ENCODE peak calls at places on chromosomes 13 and 19, in seven cellular contexts. A is prostate gland; O is GDM1; W is HEK293T; C is nucleus accumbens; F is stimulated activated CD4-positive, alpha-beta T cell treated with anti-CD3 and anti-CD28 coated beads, Interleukin-4, amount 100 ng/mL, for 1 hour; R is AG20443. J is an unnamed sample.

GRCh38 chr19:10797078-10797477 is 38.9 kb downstream of the TMED1 start:
- DNase-seq in O (no peak), R (no peak), F (peak), A (no peak), C (no peak), W (no peak), J (no peak)

GRCh38 chr19:18674616-18675015 is 8.9 kb upstream of the CRTC1 start:
- DNase-seq in F (no peak), W (no peak), A (no peak), R (no peak), O (no peak), C (peak), J (no peak)

GRCh38 chr19:53660584-53660983 is 28.8 kb downstream of the DPRX start:
- DNase-seq in C (no peak), F (no peak), A (no peak), O (no peak), R (no peak), W (no peak), J (no peak)

GRCh38 chr13:77599351-77599750 is 63.8 kb downstream of the SCEL start:
- DNase-seq in F (no peak), O (no peak), A (no peak), C (no peak), R (no peak), W (no peak), J (no peak)

GRCh38 chr13:30576528-30576927 is 41.2 kb upstream of the USPL1 start:
- DNase-seq in C (no peak), O (peak), R (no peak), W (no peak), F (no peak), A (peak), J (no peak)

GRCh38 chr13:74732736-74733135 is 598.5 kb upstream of the KLF12 start:
- DNase-seq in F (no peak), A (no peak), R (no peak), W (no peak), O (no peak), C (no peak), J (no peak)

GRCh38 chr19:16441661-16442071 is 30.1 kb downstream of the EPS15L1 start:
- DNase-seq in W (peak), A (no peak), C (no peak), F (peak), R (no peak), O (no peak), J (peak)

GRCh38 chr13:30364876-30365275 is 57.4 kb upstream of the UBE2L5 start:
- DNase-seq in W (no peak), F (no peak), C (no peak), R (peak), O (no peak), A (no peak), J (no peak)

GRCh38 chr19:45102481-45102880 is 9.5 kb downstream of the PPP1R37 start:
- DNase-seq in C (no peak), R (no peak), O (no peak), W (no peak), A (no peak), F (no peak), J (no peak)

GRCh38 chr19:6357995-6358394 is 3.3 kb upstream of the CLPP start:
- DNase-seq in F (no peak), O (no peak), C (no peak), A (peak), R (no peak), W (no peak), J (no peak)

GRCh38 chr13:52048516-52048915 is 24.0 kb downstream of the UTP14C start:
- DNase-seq in R (no peak), F (no peak), A (no peak), C (no peak), O (no peak), W (no peak), J (no peak)

GRCh38 chr13:107339209-107339608 is 771.3 kb upstream of the ARGLU1 start:
- DNase-seq in W (no peak), R (no peak), F (no peak), A (no peak), C (no peak), O (no peak), J (no peak)

GRCh38 chr13:41418027-41418426 is 39.3 kb upstream of the RGCC start:
- DNase-seq in W (no peak), O (no peak), R (no peak), F (no peak), A (no peak), C (no peak), J (no peak)

GRCh38 chr19:46732966-46733692 is 12.7 kb upstream of the FKRP start:
- DNase-seq in A (no peak), F (no peak), C (no peak), W (no peak), R (no peak), O (no peak), J (peak)

GRCh38 chr19:13014921-13015280 is 19.6 kb downstream of the NFIX start:
- DNase-seq in O (no peak), C (no peak), F (no peak), R (no peak), W (no peak), A (no peak), J (no peak)

GRCh38 chr13:112731667-112732616 is 42.1 kb downstream of the ATP11A start:
- DNase-seq in R (no peak), F (no peak), C (no peak), A (no peak), W (no peak), O (no peak), J (no peak)

GRCh38 chr13:27619711-27620376 is 485 bp downstream of the LNX2 start:
- DNase-seq in A (peak), O (peak), C (no peak), W (peak), R (peak), F (peak), J (no peak)

GRCh38 chr19:10104665-10105221 is 1.4 kb upstream of the PPAN start:
- DNase-seq in R (no peak), W (no peak), O (peak), C (no peak), F (peak), A (no peak), J (peak)

GRCh38 chr13:24605923-24606372 is 74.3 kb upstream of the ATP12A start:
- DNase-seq in A (no peak), O (no peak), R (no peak), C (no peak), W (no peak), F (no peak), J (peak)

GRCh38 chr19:15779756-15780476 is 7.5 kb upstream of the OR10H5 start:
- DNase-seq in R (no peak), O (no peak), C (peak), F (no peak), A (peak), W (no peak), J (no peak)

GRCh38 chr19:28727133-28727834 is 485.7 kb downstream of the UQCRFS1 start:
- DNase-seq in F (no peak), W (no peak), A (no peak), C (no peak), O (no peak), R (peak), J (no peak)

GRCh38 chr19:13169769-13170168 is 19.6 kb downstream of the IER2 start:
- DNase-seq in O (no peak), R (peak), F (no peak), A (no peak), W (peak), C (no peak), J (no peak)

GRCh38 chr13:25708268-25708667 is 336.5 kb downstream of the ATP8A2 start:
- DNase-seq in R (no peak), F (no peak), A (no peak), C (no peak), W (no peak), O (no peak), J (no peak)

GRCh38 chr19:10817291-10818038 is 18.5 kb downstream of the TMED1 start:
- DNase-seq in O (no peak), A (no peak), W (no peak), R (peak), C (no peak), F (no peak), J (no peak)

GRCh38 chr19:35088514-35088913 is 27.1 kb upstream of the FXYD3 start:
- DNase-seq in F (no peak), C (no peak), O (no peak), A (no peak), W (no peak), R (peak), J (no peak)

GRCh38 chr13:98648676-98649075 is 71.8 kb upstream of the STK24 start:
- DNase-seq in O (no peak), W (no peak), R (no peak), C (no peak), F (no peak), A (no peak), J (no peak)

GRCh38 chr13:98195054-98195791 is 18.2 kb upstream of the RNF113B start:
- DNase-seq in A (peak), F (no peak), W (no peak), O (no peak), C (no peak), R (no peak), J (no peak)

GRCh38 chr19:1725100-1726064 is 27.9 kb upstream of the ONECUT3 start:
- DNase-seq in W (peak), C (peak), R (peak), O (no peak), F (peak), A (no peak), J (no peak)

GRCh38 chr13:98184796-98185195 is 7.7 kb upstream of the RNF113B start:
- DNase-seq in A (no peak), R (peak), W (no peak), O (no peak), C (no peak), F (no peak), J (no peak)

GRCh38 chr19:7971553-7972520 is 28.4 kb upstream of the TIMM44 start:
- DNase-seq in F (no peak), W (no peak), O (peak), R (no peak), A (no peak), C (no peak), J (no peak)

GRCh38 chr19:42497492-42498226 is 30.6 kb downstream of the CEACAM1 start:
- DNase-seq in O (no peak), F (no peak), A (no peak), C (no peak), R (no peak), W (no peak), J (no peak)

GRCh38 chr13:26112843-26113242 is 61.0 kb upstream of the SHISA2 start:
- DNase-seq in F (no peak), W (no peak), O (no peak), A (no peak), C (no peak), R (no peak), J (no peak)

GRCh38 chr19:48632692-48633147 is 4.5 kb downstream of the DBP start:
- DNase-seq in F (no peak), A (no peak), W (no peak), R (no peak), C (no peak), O (no peak), J (no peak)

GRCh38 chr13:20654156-20654555 is 49.3 kb upstream of the IL17D start:
- DNase-seq in F (no peak), R (no peak), A (no peak), W (no peak), C (no peak), O (no peak), J (no peak)

GRCh38 chr13:21015284-21015683 is 46.1 kb downstream of the LATS2 start:
- DNase-seq in F (no peak), C (no peak), O (no peak), A (no peak), R (no peak), W (no peak), J (no peak)

GRCh38 chr19:50050406-50051223 is 24.8 kb downstream of the ZNF473 start:
- DNase-seq in A (peak), R (peak), F (peak), C (peak), W (peak), O (peak), J (peak)

J was measured in Kasumi-1.